ENCODE peak calls at places on chromosomes 7 and 10, in ten cellular contexts. E is body of pancreas; Q is coronary artery; M is PC-3; B is caudate nucleus; A is fibroblast of gingiva; K is stimulated activated CD4-positive, alpha-beta T cell treated with anti-CD3 and anti-CD28 coated beads, TNF-alpha, amount 100 ng/mL, for 48 hours; R is kidney tubule cell; U is Right ventricle myocardium inferior; W is NCI-H1092 treated with DMSO at 0.1 percent for 48 hours. F is an unnamed sample.

GRCh38 chr10:104521901-104522827 is 118.9 kb upstream of the SORCS3 start:
- DNase-seq in Q (no peak), E (no peak), M (no peak), K (no peak), A (no peak), W (no peak), R (no peak), U (peak), B (no peak), F (no peak)

GRCh38 chr10:106506509-106507265 is 657.8 kb downstream of the SORCS1 start:
- DNase-seq in M (peak), U (no peak), A (no peak), R (peak), E (no peak), Q (no peak), K (no peak), W (no peak), B (no peak), F (no peak)

GRCh38 chr10:46024948-46025347 is 5.5 kb downstream of the NCOA4 start:
- DNase-seq in Q (no peak), E (no peak), B (no peak), U (no peak), R (no peak), K (no peak), M (no peak), A (no peak), W (no peak), F (no peak)

GRCh38 chr10:99964791-99965190 is 45.0 kb downstream of the DNMBP start:
- DNase-seq in B (no peak), Q (no peak), E (no peak), W (no peak), M (peak), K (no peak), U (no peak), A (peak), R (no peak), F (no peak)

GRCh38 chr7:28355553-28356319 is 56.6 kb upstream of the CREB5 start:
- DNase-seq in Q (no peak), B (no peak), W (peak), M (no peak), K (no peak), A (no peak), E (no peak), U (no peak), R (peak), F (no peak)

GRCh38 chr7:33794959-33795358 is 110.4 kb upstream of the BMPER start:
- DNase-seq in B (no peak), K (no peak), Q (no peak), W (no peak), M (no peak), R (no peak), U (no peak), A (no peak), E (no peak), F (no peak)

GRCh38 chr10:45421231-45422097 is 47.4 kb downstream of the ALOX5 start:
- DNase-seq in A (no peak), B (no peak), M (no peak), Q (peak), U (no peak), E (peak), W (no peak), R (no peak), K (no peak), F (peak)

GRCh38 chr7:16668049-16668858 is 22.3 kb downstream of the BZW2 start:
- DNase-seq in A (peak), W (no peak), M (peak), K (no peak), R (peak), U (peak), B (no peak), Q (peak), E (peak), F (no peak)

GRCh38 chr7:22156205-22156604 is 200.7 kb downstream of the RAPGEF5 start:
- DNase-seq in A (peak), M (peak), E (no peak), B (no peak), U (no peak), W (no peak), K (no peak), R (peak), Q (no peak), F (no peak)

GRCh38 chr10:5937016-5937415 is 40.3 kb downstream of the IL15RA start:
- DNase-seq in K (no peak), U (no peak), A (no peak), B (no peak), E (no peak), R (no peak), Q (no peak), M (no peak), W (no peak), F (no peak)

GRCh38 chr10:129934196-129934925 is 29.7 kb downstream of the EBF3 start:
- DNase-seq in K (no peak), R (no peak), W (no peak), U (no peak), B (no peak), E (peak), Q (no peak), A (no peak), M (no peak), F (no peak)

GRCh38 chr7:150977382-150978135 is 562 bp downstream of the KCNH2 start:
- DNase-seq in W (peak), Q (no peak), R (no peak), E (no peak), K (no peak), A (no peak), M (no peak), B (no peak), U (no peak), F (no peak)

GRCh38 chr10:105279101-105279500 is 638.0 kb downstream of the SORCS3 start:
- DNase-seq in K (no peak), U (no peak), M (no peak), E (no peak), Q (no peak), A (no peak), B (no peak), R (no peak), W (no peak), F (no peak)

GRCh38 chr7:101553771-101554445 is 75.2 kb downstream of the MYL10 start:
- DNase-seq in U (no peak), E (no peak), R (no peak), W (no peak), A (no peak), K (no peak), Q (peak), M (no peak), B (no peak), F (no peak)

GRCh38 chr7:3272691-3273141 is 28.3 kb upstream of the SDK1 start:
- DNase-seq in U (no peak), M (peak), Q (no peak), E (peak), B (no peak), K (no peak), R (peak), W (peak), A (peak), F (no peak)

GRCh38 chr7:26723140-26723539 is 141.2 kb downstream of the SKAP2 start:
- DNase-seq in U (no peak), M (no peak), A (no peak), B (no peak), W (no peak), R (peak), K (no peak), E (no peak), Q (no peak), F (no peak)

GRCh38 chr10:128898133-128898915 is 568.7 kb upstream of the MGMT start:
- DNase-seq in A (no peak), W (no peak), B (no peak), U (no peak), M (no peak), E (no peak), R (no peak), K (no peak), Q (no peak), F (no peak)

GRCh38 chr7:69564454-69565417 is 33.5 kb upstream of the AUTS2 start:
- DNase-seq in A (peak), Q (no peak), K (no peak), E (peak), W (peak), B (peak), R (peak), U (no peak), M (no peak), F (no peak)

GRCh38 chr10:131842351-131843088 is 58.3 kb upstream of the PPP2R2D start:
- DNase-seq in U (peak), A (no peak), R (no peak), M (no peak), E (no peak), B (no peak), K (no peak), Q (peak), W (no peak), F (no peak)

GRCh38 chr10:130171196-130171595 is 35.0 kb downstream of the GLRX3 start:
- DNase-seq in R (no peak), B (no peak), M (no peak), E (no peak), Q (no peak), W (no peak), A (no peak), K (no peak), U (no peak), F (no peak)

GRCh38 chr10:11218395-11218794 is 200.7 kb downstream of the CELF2 start:
- DNase-seq in M (no peak), Q (no peak), R (no peak), U (no peak), W (no peak), A (no peak), B (no peak), E (no peak), K (no peak), F (no peak)

GRCh38 chr7:131108212-131108980 is 219.3 kb upstream of the MKLN1 start:
- DNase-seq in M (peak), W (no peak), Q (no peak), R (peak), A (peak), K (no peak), B (no peak), U (peak), E (no peak), F (no peak)

GRCh38 chr10:126933116-126933515 is 27.9 kb downstream of the DOCK1 start:
- DNase-seq in E (no peak), U (no peak), M (no peak), R (no peak), A (no peak), W (no peak), K (no peak), Q (no peak), B (no peak), F (no peak)

GRCh38 chr7:95338832-95339231 is 14.5 kb upstream of the PON1 start:
- DNase-seq in B (no peak), Q (no peak), W (no peak), A (no peak), K (no peak), M (no peak), E (no peak), R (no peak), U (no peak), F (no peak)

GRCh38 chr10:26665080-26666048 is 32.1 kb upstream of the PDSS1 start:
- DNase-seq in Q (no peak), K (no peak), R (no peak), M (no peak), B (no peak), A (no peak), U (no peak), W (no peak), E (no peak), F (no peak)

GRCh38 chr7:26090927-26091519 is 61.0 kb upstream of the NFE2L3 start:
- DNase-seq in K (no peak), A (peak), W (peak), M (peak), E (no peak), B (no peak), U (no peak), Q (no peak), R (peak), F (no peak)

GRCh38 chr7:55951637-55952351 is at the start of gene MRPS17:
- DNase-seq in R (peak), E (peak), K (peak), B (peak), U (peak), M (peak), A (peak), W (peak), Q (peak), F (peak)

F was measured in activated T-cell treated with anti-CD3 and anti-CD28 coated beads, Interleukin-2, amount 50 U/mL, for 48 hours.